ENCODE peak calls at places on chromosomes 13 and 19, in five cellular contexts. A is NCI-H1436, S is GOT3, O is WTC11, H is head of caudate nucleus. V is an unnamed sample.

GRCh38 chr13:79777504-79777903 is 296.5 kb downstream of the NDFIP2 start:
- DNase-seq in A (no peak), S (no peak), O (no peak), H (no peak), V (no peak)

GRCh38 chr13:93224545-93224944 is 2.1 kb upstream of the GPC6 start:
- DNase-seq in A (no peak), S (no peak), O (peak), H (no peak), V (peak)

GRCh38 chr19:51710163-51710562 is 13.6 kb downstream of the HAS1 start:
- DNase-seq in A (no peak), S (no peak), O (no peak), H (no peak), V (no peak)

GRCh38 chr13:28794370-28794769 is 25.8 kb upstream of the MTUS2 start:
- DNase-seq in A (no peak), S (no peak), O (no peak), H (no peak), V (no peak)

GRCh38 chr19:17779281-17779930 is 15.5 kb upstream of the B3GNT3 start:
- DNase-seq in A (no peak), S (no peak), O (peak), H (peak), V (peak)

GRCh38 chr13:113211774-113212173 is 2.4 kb downstream of the CUL4A start:
- DNase-seq in A (no peak), S (no peak), O (peak), H (no peak), V (no peak)

GRCh38 chr13:110826861-110827672 is 87.8 kb downstream of the ANKRD10 start:
- DNase-seq in A (no peak), S (no peak), O (no peak), H (no peak), V (no peak)

GRCh38 chr19:1170938-1171754 is 2.9 kb downstream of the SBNO2 start:
- DNase-seq in A (no peak), S (no peak), O (peak), H (peak), V (no peak)

GRCh38 chr13:97696921-97697320 is 256.6 kb upstream of the IPO5 start:
- DNase-seq in A (no peak), S (no peak), O (no peak), H (no peak), V (no peak)

GRCh38 chr19:7739801-7740659 is 7.3 kb downstream of the CD209 start:
- DNase-seq in A (no peak), S (no peak), O (no peak), H (no peak), V (peak)

GRCh38 chr19:31518626-31519025 is 169.4 kb upstream of the TSHZ3 start:
- DNase-seq in A (no peak), S (no peak), O (no peak), H (no peak), V (no peak)

GRCh38 chr19:1017906-1018305 is 3.0 kb downstream of the TMEM259 start:
- DNase-seq in A (no peak), S (no peak), O (no peak), H (no peak), V (no peak)

GRCh38 chr19:6396305-6396704 is 3.3 kb upstream of the GTF2F1 start:
- DNase-seq in A (no peak), S (no peak), O (no peak), H (no peak), V (no peak)

V was measured in iPS-NIHi11.